ENCODE peak calls at places on chromosome 5, in six cellular contexts. L, U, X, W, V and Q are unnamed samples.

GRCh38 chr5:150155258-150156032 is at the start of gene PDGFRB:
- DNase-seq in L (peak), U (peak), X (no peak), W (no peak), V (no peak), Q (no peak)

GRCh38 chr5:1349246-1349645 is 4.3 kb upstream of the CLPTM1L start:
- DNase-seq in L (no peak), U (no peak), X (no peak), W (no peak), V (no peak), Q (no peak)

GRCh38 chr5:90055831-90056328 is 353.7 kb downstream of the CETN3 start:
- DNase-seq in L (no peak), U (no peak), X (no peak), W (no peak), V (no peak), Q (no peak)

GRCh38 chr5:176535101-176535654 is 2.0 kb downstream of the RNF44 start:
- DNase-seq in L (peak), U (no peak), X (no peak), W (peak), V (no peak), Q (peak)

GRCh38 chr5:125006011-125006685 is 259.7 kb upstream of the ZNF608 start:
- DNase-seq in L (peak), U (no peak), X (no peak), W (peak), V (no peak), Q (no peak)

GRCh38 chr5:79699766-79700400 is 10.2 kb downstream of the CMYA5 start:
- DNase-seq in L (no peak), U (no peak), X (no peak), W (no peak), V (no peak), Q (no peak)

GRCh38 chr5:69504036-69504435 is 11.4 kb downstream of the OCLN start:
- DNase-seq in L (no peak), U (no peak), X (no peak), W (no peak), V (no peak), Q (no peak)

GRCh38 chr5:107487056-107487461 is 183.7 kb downstream of the EFNA5 start:
- DNase-seq in L (peak), U (no peak), X (no peak), W (no peak), V (no peak), Q (peak)

GRCh38 chr5:172361566-172362238 is 78.1 kb upstream of the UBTD2 start:
- DNase-seq in L (peak), U (no peak), X (peak), W (peak), V (no peak), Q (peak)

GRCh38 chr5:67476531-67476930 is 279.9 kb upstream of the CD180 start:
- DNase-seq in L (no peak), U (no peak), X (no peak), W (no peak), V (no peak), Q (no peak)

GRCh38 chr5:136901-137300 is 44.9 kb downstream of the PLEKHG4B start:
- DNase-seq in L (no peak), U (no peak), X (no peak), W (no peak), V (no peak), Q (peak)
- TF ChIP-seq CTCF in L (no peak), U (no peak), X (no peak), W (no peak), V (no peak), Q (no peak)

DNA sequence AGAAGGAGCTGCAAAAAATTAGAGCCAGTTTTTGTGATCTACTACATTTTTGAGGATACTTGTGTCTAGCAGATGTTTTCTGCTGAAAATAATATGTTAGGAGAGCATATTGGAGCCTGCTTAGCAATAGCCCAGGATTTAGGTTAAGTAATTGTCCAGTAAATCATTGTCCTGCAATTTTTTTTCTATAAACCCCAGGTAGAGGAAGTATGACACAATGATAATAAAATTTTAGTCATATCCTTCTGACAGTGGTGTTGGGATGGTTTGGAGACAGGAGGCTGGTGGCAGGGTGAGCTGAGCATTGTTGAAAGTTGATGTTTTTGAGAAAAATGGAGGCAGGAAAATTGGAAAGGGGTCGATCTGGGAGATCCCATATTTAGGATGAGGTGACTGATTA is 3.5 kb downstream of the SNCAIP start:
- DNase-seq in L (no peak), U (no peak), X (no peak), W (no peak), V (no peak), Q (no peak)
- TF ChIP-seq MYC in L (no peak), U (no peak), X (no peak), W (no peak), V (no peak), Q (no peak)

DNA sequence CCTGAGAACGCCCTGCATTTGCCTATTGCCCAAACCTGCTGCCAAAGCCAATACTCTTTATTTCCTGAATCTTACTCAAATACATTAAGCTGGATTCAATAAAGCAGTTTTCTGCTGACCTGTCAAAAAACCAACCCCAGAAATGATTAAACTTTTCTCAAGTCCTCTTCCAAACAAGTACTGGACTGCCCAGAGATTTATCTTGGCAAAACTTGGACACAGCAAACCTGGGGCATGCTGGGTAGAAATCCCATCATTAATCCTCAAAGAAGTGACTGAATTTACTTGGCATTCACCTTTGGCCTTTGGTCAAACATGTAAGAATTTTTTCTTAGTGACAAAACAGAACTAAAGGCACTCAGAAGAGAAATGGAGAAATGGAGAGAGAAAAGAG is 248.5 kb upstream of the NREP start:
- DNase-seq in L (no peak), U (no peak), X (no peak), W (no peak), V (no peak), Q (no peak)
- TF ChIP-seq MAX in L (no peak), U (no peak), X (no peak), W (no peak), V (no peak), Q (no peak)

GRCh38 chr5:17213938-17214337 is 3.5 kb upstream of the BASP1 start:
- DNase-seq in L (no peak), U (no peak), X (no peak), W (no peak), V (no peak), Q (no peak)

GRCh38 chr5:17212996-17213395 is 4.4 kb upstream of the BASP1 start:
- DNase-seq in L (no peak), U (no peak), X (no peak), W (no peak), V (no peak), Q (no peak)

GRCh38 chr5:17216974-17217325 is 481 bp upstream of the BASP1 start:
- DNase-seq in L (no peak), U (no peak), X (peak), W (no peak), V (no peak), Q (peak)

GRCh38 chr5:17216176-17216973 is 1.1 kb upstream of the BASP1 start:
- DNase-seq in L (peak), U (peak), X (peak), W (peak), V (peak), Q (peak)

DNA sequence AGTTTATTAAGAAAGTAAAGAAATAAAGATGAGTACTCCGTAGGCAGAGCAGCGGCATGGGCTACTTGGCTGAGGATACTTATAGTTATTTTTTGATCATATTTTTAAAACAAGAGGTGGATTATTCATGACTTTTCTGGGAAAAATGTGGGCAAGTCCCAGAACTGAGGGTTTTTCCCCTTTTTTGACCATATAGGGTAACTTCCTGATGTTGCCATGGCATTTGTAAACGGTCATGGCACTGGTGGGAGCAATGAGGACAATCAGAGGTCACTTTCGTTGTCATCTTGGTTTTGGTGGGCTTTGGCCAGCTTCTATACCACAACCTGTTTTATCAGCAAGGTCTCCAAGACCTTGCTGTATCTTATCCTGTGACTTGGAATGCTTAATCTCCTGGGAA is 5.2 kb upstream of the BASP1 start:
- DNase-seq in L (no peak), U (no peak), X (no peak), W (no peak), V (no peak), Q (no peak)
- TF ChIP-seq CTCF in L (no peak), U (no peak), X (no peak), W (no peak), V (no peak), Q (no peak)

GRCh38 chr5:36155291-36155690 is 3.4 kb downstream of the SKP2 start:
- DNase-seq in L (no peak), U (no peak), X (no peak), W (no peak), V (no peak), Q (no peak)

GRCh38 chr5:36151434-36152323 is at the start of the genes LMBRD2 and SKP2:
- DNase-seq in L (peak), U (peak), X (peak), W (peak), V (peak), Q (peak)

GRCh38 chr5:36153299-36153677 is 1.4 kb downstream of the SKP2 start:
- DNase-seq in L (no peak), U (no peak), X (no peak), W (no peak), V (no peak), Q (no peak)

GRCh38 chr5:36152324-36153298 is 700 bp downstream of the SKP2 start:
- DNase-seq in L (peak), U (no peak), X (peak), W (no peak), V (no peak), Q (peak)

GRCh38 chr5:36153727-36154126 is 1.8 kb downstream of the SKP2 start:
- DNase-seq in L (no peak), U (no peak), X (no peak), W (no peak), V (peak), Q (no peak)
- TF ChIP-seq MYC in L (no peak), U (no peak), X (no peak), W (no peak), V (no peak), Q (no peak)

DNA sequence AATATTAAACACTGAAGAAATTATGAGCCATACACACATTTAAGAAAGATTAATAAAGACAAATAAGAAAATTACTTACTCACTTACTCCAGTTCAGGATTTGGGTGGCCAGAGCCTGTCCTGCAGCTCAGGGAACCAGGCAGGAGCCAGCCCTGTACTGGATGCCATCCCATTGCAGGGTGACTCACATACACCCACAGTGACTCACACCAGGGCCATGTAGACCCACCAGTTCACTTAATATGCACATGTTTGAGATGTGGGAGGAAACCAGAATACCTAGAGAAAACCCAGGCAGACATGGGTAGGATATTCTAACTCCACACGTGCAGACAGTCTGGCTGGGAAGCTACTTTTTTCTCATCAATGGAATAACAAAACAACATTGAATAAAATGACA is 49.6 kb upstream of the ADRB2 start:
- DNase-seq in L (peak), U (no peak), X (peak), W (no peak), V (no peak), Q (peak)
- TF ChIP-seq MAX in L (no peak), U (no peak), X (no peak), W (no peak), V (no peak), Q (no peak)

GRCh38 chr5:61678966-61679365 is 346.9 kb downstream of the ZSWIM6 start:
- DNase-seq in L (no peak), U (no peak), X (peak), W (no peak), V (no peak), Q (no peak)

GRCh38 chr5:61674403-61674802 is 342.3 kb downstream of the ZSWIM6 start:
- DNase-seq in L (no peak), U (no peak), X (no peak), W (no peak), V (no peak), Q (no peak)

GRCh38 chr5:61677220-61677619 is 345.2 kb downstream of the ZSWIM6 start:
- DNase-seq in L (no peak), U (no peak), X (no peak), W (no peak), V (no peak), Q (no peak)

GRCh38 chr5:61673007-61673735 is 341.1 kb downstream of the ZSWIM6 start:
- DNase-seq in L (peak), U (no peak), X (no peak), W (no peak), V (no peak), Q (no peak)

GRCh38 chr5:61675015-61675692 is 343.1 kb downstream of the ZSWIM6 start:
- DNase-seq in L (no peak), U (no peak), X (no peak), W (no peak), V (peak), Q (peak)
- TF ChIP-seq CTCF in L (no peak), U (no peak), X (no peak), W (no peak), V (no peak), Q (no peak)

GRCh38 chr5:134133213-134133994 is 18.9 kb downstream of the TCF7 start:
- DNase-seq in L (no peak), U (no peak), X (no peak), W (no peak), V (no peak), Q (no peak)

GRCh38 chr5:134132372-134133212 is 18.1 kb downstream of the TCF7 start:
- DNase-seq in L (no peak), U (no peak), X (no peak), W (peak), V (no peak), Q (no peak)

GRCh38 chr5:134135091-134135655 is 20.7 kb downstream of the TCF7 start:
- DNase-seq in L (no peak), U (no peak), X (no peak), W (no peak), V (no peak), Q (no peak)

GRCh38 chr5:134136221-134136631 is 21.7 kb downstream of the TCF7 start:
- DNase-seq in L (no peak), U (no peak), X (no peak), W (no peak), V (no peak), Q (no peak)

DNA sequence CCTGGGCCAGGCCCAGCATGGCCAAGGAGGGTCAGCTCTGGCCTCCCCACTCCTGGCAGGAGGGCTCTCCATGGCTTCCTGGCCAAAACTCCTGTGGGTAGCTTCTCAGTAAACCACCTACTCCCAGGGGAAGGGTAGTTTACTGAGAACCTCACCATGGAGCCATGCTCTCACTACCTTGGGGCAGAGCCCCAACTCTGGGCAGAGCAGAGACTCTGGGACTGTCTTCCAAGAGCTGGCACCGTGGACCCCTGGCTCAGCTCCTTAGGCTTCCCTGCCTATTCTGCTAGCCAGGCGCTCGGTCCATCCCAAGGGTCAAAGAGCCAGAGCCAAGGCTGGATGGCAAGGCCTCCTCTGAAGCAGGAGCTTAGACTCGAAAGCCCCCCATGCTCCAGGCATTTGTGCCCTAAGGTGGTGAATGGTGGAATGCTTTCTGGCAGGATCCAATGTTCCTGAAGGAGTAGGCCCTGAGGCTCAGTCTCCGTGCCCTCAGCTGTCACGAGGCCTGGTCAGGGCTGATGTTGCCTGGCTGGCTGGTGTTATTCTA is 19.6 kb downstream of the TCF7 start:
- DNase-seq in L (no peak), U (no peak), X (no peak), W (no peak), V (no peak), Q (no peak)
- TF ChIP-seq MYC in L (no peak), U (no peak), X (no peak), W (no peak), V (no peak), Q (no peak)

GRCh38 chr5:53429706-53430105 is 50.7 kb upstream of the FST start:
- DNase-seq in L (no peak), U (no peak), X (no peak), W (no peak), V (peak), Q (no peak)
- TF ChIP-seq MAX in L (no peak), U (no peak), X (peak), W (no peak), V (no peak), Q (no peak)